ENCODE peak calls at places on chromosomes 4 and X, in eight cellular contexts. U, S, X, A, V, C, E and R are unnamed samples.

GRCh38 chr4:150354214-150354796 is 227.6 kb upstream of the MAB21L2 start:
- DNase-seq in U (no peak), S (no peak), X (no peak), A (no peak), V (no peak), C (no peak), E (no peak), R (no peak)

GRCh38 chrX:53317365-53318069 is 36.1 kb upstream of the IQSEC2 start:
- DNase-seq in U (peak; percentile 75), S (peak; percentile 80), X (peak; percentile 56), A (peak; percentile 8), V (peak; percentile 69), C (no peak), E (peak; percentile 80), R (peak; percentile 33)

GRCh38 chr4:111108138-111108537 is 485.3 kb upstream of the PITX2 start:
- DNase-seq in U (no peak), S (no peak), X (no peak), A (no peak), V (no peak), C (no peak), E (no peak), R (no peak)

GRCh38 chr4:2977116-2978097 is 14.0 kb downstream of the GRK4 start:
- DNase-seq in U (no peak), S (no peak), X (peak; percentile 53), A (peak; percentile 72), V (no peak), C (no peak), E (no peak), R (peak; percentile 44)

GRCh38 chrX:75038925-75039324 is 113.7 kb upstream of the NEXMIF start:
- DNase-seq in U (no peak), S (no peak), X (peak; percentile 33), A (peak; percentile 2), V (no peak), C (no peak), E (no peak), R (peak; percentile 9)

GRCh38 chrX:110036162-110037033 is 33.5 kb downstream of the TMEM164 start:
- DNase-seq in U (no peak), S (no peak), X (no peak), A (no peak), V (no peak), C (no peak), E (no peak), R (no peak)

GRCh38 chr4:78057600-78058560 is 757 bp downstream of the FRAS1 start:
- DNase-seq in U (peak; percentile 61), S (peak; percentile 67), X (peak; percentile 34), A (peak; percentile 36), V (peak; percentile 67), C (no peak), E (no peak), R (peak; percentile 42)

GRCh38 chrX:28922106-28922505 is 334.9 kb downstream of the IL1RAPL1 start:
- DNase-seq in U (no peak), S (no peak), X (peak; percentile 44), A (no peak), V (no peak), C (no peak), E (no peak), R (no peak)

GRCh38 chr4:189204616-189205015 is 736.1 kb upstream of the FRG1 start:
- DNase-seq in U (no peak), S (no peak), X (no peak), A (no peak), V (no peak), C (no peak), E (no peak), R (no peak)

GRCh38 chr4:152172146-152172545 is 363.7 kb downstream of the FBXW7 start:
- DNase-seq in U (no peak), S (no peak), X (no peak), A (no peak), V (no peak), C (no peak), E (no peak), R (no peak)

GRCh38 chr4:95250544-95251137 is 298.1 kb downstream of the UNC5C start:
- DNase-seq in U (no peak), S (no peak), X (no peak), A (no peak), V (no peak), C (no peak), E (no peak), R (no peak)

GRCh38 chr4:183504930-183505555 is at the start of gene ING2:
- DNase-seq in U (peak; percentile 54), S (no peak), X (no peak), A (peak; percentile 11), V (no peak), C (no peak), E (no peak), R (peak; percentile 63)

GRCh38 chr4:183402771-183403170 is 41.7 kb upstream of the CDKN2AIP start:
- DNase-seq in U (no peak), S (no peak), X (no peak), A (peak; percentile 12), V (no peak), C (no peak), E (no peak), R (no peak)

GRCh38 chr4:89242864-89243740 is 64.5 kb downstream of the GPRIN3 start:
- DNase-seq in U (no peak), S (peak; percentile 10), X (no peak), A (no peak), V (no peak), C (no peak), E (no peak), R (no peak)

GRCh38 chr4:13865871-13866669 is 238.5 kb upstream of the BOD1L1 start:
- DNase-seq in U (no peak), S (no peak), X (peak; percentile 23), A (peak; percentile 46), V (no peak), C (no peak), E (no peak), R (peak; percentile 29)

GRCh38 chrX:78123190-78123589 is 16.3 kb downstream of the TAF9B start:
- DNase-seq in U (no peak), S (no peak), X (peak; percentile 10), A (peak; percentile 64), V (no peak), C (no peak), E (no peak), R (peak; percentile 29)

GRCh38 chrX:44580466-44580865 is 37.8 kb upstream of the FUNDC1 start:
- DNase-seq in U (no peak), S (no peak), X (peak; percentile 63), A (peak; percentile 68), V (no peak), C (peak; percentile 37), E (no peak), R (peak; percentile 64)

GRCh38 chrX:46456125-46456922 is 88.9 kb downstream of the ZNF674 start:
- DNase-seq in U (no peak), S (no peak), X (peak; percentile 3), A (no peak), V (no peak), C (no peak), E (no peak), R (no peak)

GRCh38 chr4:18689308-18689915 is 667.9 kb upstream of the LCORL start:
- DNase-seq in U (peak; percentile 72), S (peak; percentile 65), X (peak; percentile 86), A (peak; percentile 23), V (peak; percentile 58), C (peak; percentile 34), E (no peak), R (peak; percentile 60)

GRCh38 chr4:113248320-113248719 is 198.9 kb downstream of the ANK2 start:
- DNase-seq in U (no peak), S (peak; percentile 24), X (no peak), A (no peak), V (no peak), C (no peak), E (no peak), R (no peak)

GRCh38 chr4:20589436-20589835 is 110.8 kb upstream of the PACRGL start:
- DNase-seq in U (peak; percentile 37), S (no peak), X (no peak), A (no peak), V (no peak), C (no peak), E (no peak), R (no peak)

DNA sequence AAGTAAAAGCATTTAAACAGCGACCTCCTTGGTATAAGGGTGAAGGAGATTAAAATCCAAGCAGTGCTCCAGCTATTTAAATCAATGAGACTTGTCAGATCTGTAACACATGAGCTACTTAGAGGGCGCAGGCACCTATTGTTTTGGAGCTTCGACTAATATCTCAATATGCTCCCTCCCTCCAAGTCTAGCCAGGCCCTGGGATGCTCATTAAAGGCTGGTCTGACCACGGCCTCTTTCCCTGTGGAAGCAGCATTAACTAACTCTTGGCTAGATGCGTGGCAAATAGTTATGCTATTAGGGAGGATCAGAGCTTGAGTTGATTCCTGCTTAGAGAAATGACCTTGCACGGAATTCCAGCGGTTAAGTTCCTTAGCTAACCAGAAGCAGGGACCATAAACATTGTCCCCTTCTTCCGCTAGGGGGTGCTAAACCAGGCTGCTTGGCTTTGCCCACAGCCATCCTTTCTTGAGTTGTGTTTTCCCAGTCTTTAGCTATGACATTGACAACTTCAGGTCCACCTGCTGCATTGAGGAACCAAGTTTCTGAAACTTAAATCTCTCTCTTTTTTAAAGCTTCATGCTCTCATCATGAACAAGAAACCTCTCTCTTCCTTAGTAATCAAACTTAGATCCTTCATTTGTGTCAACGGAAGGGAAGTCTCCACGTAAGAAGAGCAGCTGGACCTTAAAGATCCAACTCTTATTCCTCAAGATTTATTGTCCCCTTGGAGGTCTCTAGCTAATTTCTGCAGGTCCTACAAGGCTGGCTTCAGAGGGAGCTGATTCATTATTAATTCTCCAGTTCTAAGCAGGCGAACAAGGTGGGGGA is 80.7 kb upstream of the IGFBP7 start:
- DNase-seq in U (peak; percentile 38), S (peak; percentile 27), X (peak; percentile 46), A (peak; percentile 24), V (peak; percentile 23), C (no peak), E (no peak), R (peak; percentile 8)
- TF ChIP-seq CTCF in U (peak; percentile 54), S (peak; percentile 33), X (peak; percentile 76), A (peak; percentile 54), V (no peak), C (peak; percentile 51), E (no peak), R (peak; percentile 53)

GRCh38 chrX:70436380-70436779 is 8.3 kb upstream of the DLG3 start:
- DNase-seq in U (no peak), S (no peak), X (peak; percentile 23), A (no peak), V (no peak), C (no peak), E (no peak), R (no peak)
- TF ChIP-seq CTCF in U (no peak), S (no peak), X (peak; percentile 21), A (no peak), V (no peak), C (no peak), E (no peak), R (no peak)

DNA sequence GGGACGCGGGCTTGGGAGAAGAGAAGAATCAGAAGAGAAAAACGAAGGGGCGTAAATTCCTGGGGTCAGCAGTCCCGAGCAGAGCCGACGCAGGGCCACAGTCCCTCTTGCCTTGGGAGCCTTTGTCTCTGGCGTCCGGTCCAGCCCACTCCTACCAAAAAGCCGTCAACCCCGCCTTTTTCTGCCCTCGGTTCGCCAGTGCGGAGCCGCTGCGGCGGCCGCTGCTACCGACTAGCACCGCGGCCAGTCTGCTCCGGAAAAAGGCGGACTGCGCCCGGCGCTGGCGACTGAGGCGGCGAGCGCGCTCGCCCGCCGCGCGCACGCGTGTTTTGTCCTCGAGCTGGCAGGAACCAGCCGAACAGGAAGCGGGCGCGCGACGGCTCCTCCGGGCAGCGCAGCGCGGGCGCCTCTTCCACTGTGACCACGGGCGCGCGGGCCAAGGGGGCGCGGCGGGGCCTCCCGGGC is 502 bp downstream of the HNRNPDL start:
- DNase-seq in U (peak; percentile 68), S (no peak), X (peak; percentile 47), A (peak; percentile 32), V (no peak), C (no peak), E (no peak), R (no peak)
- TF ChIP-seq CTCF in U (no peak), S (no peak), X (no peak), A (no peak), V (no peak), C (no peak), E (no peak), R (no peak)

GRCh38 chrX:132940727-132941162 is 17.7 kb downstream of the HS6ST2 start:
- DNase-seq in U (no peak), S (no peak), X (peak; percentile 24), A (no peak), V (no peak), C (no peak), E (no peak), R (no peak)
- TF ChIP-seq CTCF in U (no peak), S (no peak), X (peak; percentile 53), A (peak; percentile 9), V (no peak), C (no peak), E (no peak), R (no peak)